ENCODE peak calls at places on chromosome 15, in six cellular contexts. L is SK-N-SH, W is HepG2, G is H1, S is K562, F is GM12878. U is an unnamed sample.

GRCh38 chr15:74415966-74416916 is 17.5 kb downstream of the SEMA7A start:
- DNase-seq in L (no peak), W (no peak), G (no peak), S (no peak), F (no peak), U (no peak)

GRCh38 chr15:49190586-49190985 is 20.5 kb downstream of the GALK2 start:
- DNase-seq in L (no peak), W (no peak), G (no peak), S (no peak), F (no peak), U (no peak)

GRCh38 chr15:39685999-39686613 is 96.5 kb downstream of the FSIP1 start:
- DNase-seq in L (peak), W (peak), G (no peak), S (peak), F (no peak), U (peak)

GRCh38 chr15:95742836-95743235 is 587.7 kb upstream of the NR2F2 start:
- DNase-seq in L (no peak), W (no peak), G (no peak), S (no peak), F (no peak), U (no peak)

GRCh38 chr15:76184640-76185020 is 124.8 kb downstream of the TMEM266 start:
- DNase-seq in L (peak), W (no peak), G (no peak), S (no peak), F (no peak), U (no peak)

GRCh38 chr15:32122013-32122412 is 91.7 kb downstream of the CHRNA7 start:
- DNase-seq in L (no peak), W (no peak), G (no peak), S (no peak), F (no peak), U (no peak)

GRCh38 chr15:48929611-48930170 is 34.0 kb downstream of the SHC4 start:
- DNase-seq in L (no peak), W (no peak), G (no peak), S (no peak), F (no peak), U (no peak)

GRCh38 chr15:71746719-71747118 is 63.6 kb upstream of the NR2E3 start:
- DNase-seq in L (no peak), W (peak), G (no peak), S (no peak), F (no peak), U (no peak)

GRCh38 chr15:82918607-82919230 is 33.8 kb downstream of the HOMER2 start:
- DNase-seq in L (no peak), W (no peak), G (no peak), S (no peak), F (no peak), U (no peak)

GRCh38 chr15:82535566-82536408 is 4.5 kb downstream of the RPS17 start:
- DNase-seq in L (no peak), W (peak), G (no peak), S (no peak), F (no peak), U (no peak)

GRCh38 chr15:75023194-75024101 is at the start of gene PPCDC:
- DNase-seq in L (peak), W (peak), G (peak), S (peak), F (peak), U (peak)

GRCh38 chr15:38076806-38077205 is 142.4 kb downstream of the TMCO5A start:
- DNase-seq in L (no peak), W (no peak), G (no peak), S (no peak), F (no peak), U (no peak)

GRCh38 chr15:38912067-38912466 is 347.5 kb upstream of the RASGRP1 start:
- DNase-seq in L (no peak), W (no peak), G (no peak), S (no peak), F (no peak), U (no peak)

GRCh38 chr15:85825118-85825517 is 30.4 kb upstream of the KLHL25 start:
- DNase-seq in L (no peak), W (no peak), G (no peak), S (no peak), F (no peak), U (no peak)

GRCh38 chr15:59274126-59274970 is 67.7 kb downstream of the LDHAL6B start:
- DNase-seq in L (no peak), W (no peak), G (no peak), S (no peak), F (no peak), U (no peak)

GRCh38 chr15:58551084-58551763 is 119.4 kb downstream of the LIPC start:
- DNase-seq in L (no peak), W (no peak), G (no peak), S (no peak), F (peak), U (no peak)

GRCh38 chr15:82047493-82048446 is 2.0 kb upstream of the MEX3B start:
- DNase-seq in L (no peak), W (no peak), G (no peak), S (no peak), F (no peak), U (no peak)

GRCh38 chr15:55279746-55280351 is 9.8 kb downstream of the RAB27A start:
- DNase-seq in L (no peak), W (peak), G (no peak), S (peak), F (peak), U (peak)

DNA sequence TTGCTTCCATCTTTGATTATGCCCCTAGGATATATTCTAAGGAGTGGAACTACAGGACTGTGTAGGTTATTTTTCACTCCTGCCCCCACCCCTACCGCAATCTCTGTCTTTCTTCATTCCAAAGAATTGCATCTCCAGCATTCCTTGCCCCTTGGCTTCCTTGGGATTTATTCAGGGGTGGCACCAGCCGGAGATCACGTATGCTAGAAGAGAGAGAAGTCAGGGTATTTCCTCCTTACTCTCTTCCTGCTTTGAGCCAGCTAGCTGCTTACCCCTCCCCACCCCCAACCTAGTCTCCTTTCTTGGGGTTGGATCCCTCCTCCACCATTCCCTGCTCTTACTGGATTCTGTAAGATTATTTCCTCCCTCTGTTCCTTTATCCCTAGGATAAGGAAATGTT is 35.0 kb upstream of the DENND4A start:
- DNase-seq in L (no peak), W (no peak), G (no peak), S (no peak), F (no peak), U (no peak)
- H3K4me2 ChIP-seq in L (no peak), W (no peak), G (peak), S (no peak), F (no peak), U (no peak)

DNA sequence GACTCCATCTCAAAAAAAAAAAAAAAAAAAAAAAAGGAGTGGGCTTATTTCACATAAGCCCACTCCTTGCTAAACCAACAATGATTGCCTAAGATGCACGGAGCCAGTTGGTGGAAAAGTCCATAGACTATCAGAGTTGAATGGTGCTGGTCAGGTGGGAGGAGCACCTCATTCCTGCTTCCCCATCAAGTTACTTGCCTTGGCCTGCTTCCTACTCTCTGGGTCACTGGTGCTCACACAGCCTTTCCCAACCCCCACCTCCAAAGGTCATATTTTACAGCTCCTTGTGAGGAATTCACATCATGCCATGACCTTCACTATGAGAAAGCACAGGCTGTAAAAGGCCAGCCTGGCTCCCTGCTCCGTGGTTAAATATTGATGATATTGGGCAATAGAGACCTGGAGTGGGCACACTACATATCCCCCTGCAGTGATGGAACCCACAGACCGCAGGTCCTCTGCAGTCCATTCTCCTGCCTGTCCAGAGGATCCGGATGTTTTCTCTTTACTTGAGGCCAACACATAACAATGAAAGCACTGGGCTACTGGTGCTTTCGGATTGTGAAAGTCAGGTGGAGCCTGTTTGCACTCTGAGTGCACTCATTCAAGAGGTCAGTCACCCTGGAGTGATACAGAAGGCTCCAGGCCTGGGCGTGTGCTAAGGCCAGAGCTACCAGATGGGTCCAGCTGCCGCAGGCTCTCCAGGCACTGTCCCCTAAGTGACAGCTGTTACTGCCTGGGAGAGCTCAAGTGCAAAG is at the start of gene SLC51B:
- DNase-seq in L (no peak), W (peak), G (no peak), S (no peak), F (no peak), U (no peak)
- H3K9ac ChIP-seq in L (no peak), W (peak), G (no peak), S (no peak), F (no peak), U (no peak)

GRCh38 chr15:35654334-35654733 is 108.4 kb upstream of the DPH6 start:
- DNase-seq in L (no peak), W (no peak), G (no peak), S (no peak), F (no peak), U (no peak)

GRCh38 chr15:35657679-35658201 is 111.8 kb upstream of the DPH6 start:
- DNase-seq in L (no peak), W (no peak), G (no peak), S (no peak), F (no peak), U (no peak)
- TF ChIP-seq YY1 in L (no peak), W (no peak), G (no peak), S (no peak), F (no peak), U (no peak)

DNA sequence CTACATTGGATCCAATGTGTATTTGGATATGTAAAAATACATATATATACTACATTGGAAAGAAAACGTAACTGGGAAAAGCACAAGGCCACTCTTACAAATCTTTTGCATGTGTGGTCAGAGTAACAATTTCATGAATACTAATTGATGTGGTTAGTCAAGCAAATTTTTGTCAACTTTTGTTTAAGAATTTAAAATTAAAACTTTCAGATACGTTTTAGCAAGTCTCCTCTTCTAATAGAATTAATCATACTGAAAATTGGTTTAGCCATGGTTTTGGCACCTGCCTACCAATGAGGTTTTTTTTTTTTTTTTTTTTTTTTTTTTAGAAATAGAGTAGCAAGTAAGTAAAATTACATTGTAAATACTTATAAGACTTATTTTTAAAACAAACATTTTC is 153.0 kb upstream of the CGNL1 start:
- DNase-seq in L (no peak), W (no peak), G (no peak), S (no peak), F (no peak), U (no peak)
- H3K4me2 ChIP-seq in L (no peak), W (no peak), G (no peak), S (no peak), F (no peak), U (no peak)

GRCh38 chr15:80870893-80871292 is 91.7 kb downstream of the CEMIP start:
- DNase-seq in L (no peak), W (no peak), G (no peak), S (no peak), F (no peak), U (no peak)
- H3K9ac ChIP-seq in L (no peak), W (no peak), G (no peak), S (no peak), F (no peak), U (no peak)

GRCh38 chr15:29601811-29602210 is 220.5 kb downstream of the TJP1 start:
- DNase-seq in L (no peak), W (no peak), G (no peak), S (no peak), F (no peak), U (no peak)
- TF ChIP-seq YY1 in L (no peak), W (no peak), G (no peak), S (no peak), F (no peak), U (no peak)